ENCODE peak calls at places on chromosomes 12 and 14, in six cellular contexts. V is HCT116, L is HepG2, T is SK-N-SH, C is K562, E is GM12878. X is an unnamed sample.

GRCh38 chr12:47504775-47505446 is 200.9 kb downstream of the RPAP3 start:
- DNase-seq in E (no peak), V (no peak), T (no peak), L (no peak), C (no peak), X (no peak)

GRCh38 chr12:122994781-122995502 is 14.5 kb downstream of the ARL6IP4 start:
- DNase-seq in E (no peak), V (no peak), T (no peak), C (no peak), L (no peak), X (no peak)

GRCh38 chr12:25017336-25017735 is 68.4 kb upstream of the BCAT1 start:
- DNase-seq in L (no peak), T (no peak), C (no peak), V (no peak), E (no peak), X (no peak)

GRCh38 chr12:4858385-4858784 is 51.3 kb upstream of the KCNA1 start:
- DNase-seq in T (peak), V (no peak), L (peak), E (no peak), C (no peak), X (no peak)

GRCh38 chr12:72267974-72268373 is 4.2 kb upstream of the TRHDE start:
- DNase-seq in T (no peak), V (no peak), L (no peak), C (no peak), E (no peak), X (no peak)

GRCh38 chr14:63647696-63648410 is 6.2 kb upstream of the WDR89 start:
- DNase-seq in C (no peak), E (no peak), V (no peak), L (no peak), T (no peak), X (no peak)

GRCh38 chr12:122130150-122130549 is 43.9 kb downstream of the IL31 start:
- DNase-seq in L (no peak), T (no peak), C (no peak), E (no peak), V (peak), X (no peak)

GRCh38 chr12:123388948-123389559 is 5.1 kb downstream of the KMT5A start:
- DNase-seq in E (no peak), L (no peak), C (peak), T (peak), V (no peak), X (no peak)

GRCh38 chr12:75656650-75657049 is 145.2 kb upstream of the KRR1 start:
- DNase-seq in E (no peak), C (no peak), T (no peak), L (peak), V (peak), X (no peak)

GRCh38 chr12:115866909-115867525 is 410.5 kb downstream of the MED13L start:
- DNase-seq in E (no peak), T (peak), V (no peak), L (peak), C (no peak), X (peak)

GRCh38 chr14:93114068-93114710 is 1.5 kb downstream of the ITPK1 start:
- DNase-seq in C (no peak), E (no peak), T (no peak), V (no peak), L (no peak), X (no peak)

GRCh38 chr12:44618960-44619359 is 257.2 kb downstream of the NELL2 start:
- DNase-seq in C (no peak), E (no peak), V (no peak), L (no peak), T (no peak), X (no peak)

GRCh38 chr14:55846852-55847471 is 267.0 kb downstream of the KTN1 start:
- DNase-seq in L (no peak), E (no peak), C (no peak), V (no peak), T (no peak), X (no peak)

GRCh38 chr12:39368891-39369290 is 74.0 kb downstream of the KIF21A start:
- DNase-seq in V (no peak), T (no peak), C (no peak), L (no peak), E (no peak), X (no peak)

GRCh38 chr12:3061129-3061857 is 15.9 kb upstream of the TSPAN9 start:
- DNase-seq in E (no peak), V (no peak), C (no peak), T (no peak), L (no peak), X (no peak)

GRCh38 chr12:116559330-116560080 is at the start of gene MAP1LC3B2:
- DNase-seq in E (peak), C (peak), L (peak), V (peak), T (no peak), X (no peak)

GRCh38 chr14:104196461-104197180 is 58.2 kb downstream of the KIF26A start:
- DNase-seq in L (no peak), T (no peak), V (no peak), C (no peak), E (no peak), X (no peak)

GRCh38 chr12:131862994-131863710 is 31.3 kb upstream of the ULK1 start:
- DNase-seq in T (no peak), C (peak), L (no peak), E (no peak), V (no peak), X (no peak)

GRCh38 chr12:122961551-122962329 is 4.5 kb downstream of the ABCB9 start:
- DNase-seq in E (no peak), V (no peak), T (no peak), C (no peak), L (no peak), X (no peak)

GRCh38 chr12:88600272-88600671 is 20.0 kb upstream of the KITLG start:
- DNase-seq in E (no peak), V (no peak), L (no peak), C (no peak), T (no peak), X (no peak)

GRCh38 chr12:93802698-93803097 is 125.5 kb downstream of the CRADD start:
- DNase-seq in T (no peak), L (no peak), V (no peak), E (no peak), C (no peak), X (no peak)

GRCh38 chr14:76537912-76538647 is 162.1 kb downstream of the ESRRB start:
- DNase-seq in L (no peak), V (no peak), C (no peak), T (peak), E (no peak), X (no peak)

GRCh38 chr12:27998170-27999110 is 25.9 kb upstream of the PTHLH start:
- DNase-seq in V (no peak), E (no peak), T (no peak), C (no peak), L (no peak), X (no peak)

GRCh38 chr14:95901014-95901413 is 24.4 kb downstream of the TUNAR start:
- DNase-seq in V (no peak), L (no peak), E (no peak), C (no peak), T (no peak), X (no peak)

GRCh38 chr12:132264086-132265010 is 65.0 kb downstream of the GALNT9 start:
- DNase-seq in T (no peak), L (no peak), C (no peak), E (no peak), V (no peak), X (no peak)

GRCh38 chr12:116662612-116663144 is 75.2 kb downstream of the SPRING1 start:
- DNase-seq in V (no peak), L (peak), C (no peak), T (peak), E (no peak), X (no peak)

GRCh38 chr12:118760623-118761022 is 220.7 kb upstream of the SRRM4 start:
- DNase-seq in E (no peak), L (no peak), T (peak), V (no peak), C (no peak), X (no peak)

GRCh38 chr12:99039367-99040120 is 394.5 kb downstream of the APAF1 start:
- DNase-seq in V (no peak), T (no peak), L (no peak), E (no peak), C (no peak), X (no peak)

GRCh38 chr14:90545966-90546751 is 149.3 kb downstream of the CALM1 start:
- DNase-seq in V (no peak), T (peak), E (no peak), L (no peak), C (no peak), X (no peak)

DNA sequence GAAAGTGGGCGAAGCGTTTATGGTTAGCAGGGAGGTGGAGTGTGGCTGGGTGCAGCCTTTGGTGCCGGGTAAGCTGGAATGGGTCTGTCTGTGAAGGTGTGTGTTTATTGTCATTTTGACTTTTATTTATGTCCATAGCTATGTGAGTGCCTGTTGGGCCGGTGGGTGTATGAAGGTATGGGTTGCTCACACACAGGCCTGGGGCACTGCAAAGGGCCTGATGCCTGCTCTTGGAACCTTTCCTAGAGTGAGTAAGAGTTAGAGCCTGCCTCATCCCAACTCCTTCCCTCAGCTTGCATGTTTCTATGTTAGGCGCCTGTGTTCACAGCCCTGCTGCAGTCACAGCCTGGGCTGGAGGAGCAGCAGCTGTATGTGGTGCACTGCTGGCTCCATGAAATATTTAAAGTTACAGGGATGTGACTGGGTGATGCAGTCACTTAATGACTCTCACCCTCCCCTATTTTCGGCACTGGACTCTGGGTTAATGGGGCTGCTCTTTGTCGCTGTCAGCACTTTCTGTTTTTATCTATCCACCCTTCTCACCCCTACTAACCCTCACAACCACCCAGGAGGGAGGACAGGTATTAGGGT is 2.6 kb upstream of the PPP1R1A start:
- DNase-seq in E (no peak), T (no peak), V (no peak), L (no peak), C (no peak), X (no peak)
- H3K9ac ChIP-seq in E (no peak), T (no peak), V (no peak), L (no peak), C (no peak), X (no peak)

GRCh38 chr12:14950982-14951746 is 10.2 kb downstream of the ARHGDIB start:
- DNase-seq in C (no peak), L (peak), E (no peak), T (no peak), V (peak), X (peak)

GRCh38 chr12:14948672-14949071 is 10.3 kb upstream of the ERP27 start:
- DNase-seq in V (no peak), E (peak), L (no peak), T (no peak), C (no peak), X (peak)

GRCh38 chr12:14950421-14950820 is 11.0 kb downstream of the ARHGDIB start:
- DNase-seq in C (no peak), T (no peak), V (no peak), E (no peak), L (no peak), X (no peak)

GRCh38 chr12:14946856-14947255 is 8.5 kb upstream of the ERP27 start:
- DNase-seq in E (no peak), C (no peak), V (no peak), L (no peak), T (no peak), X (no peak)

GRCh38 chr12:14949631-14950030 is 11.3 kb upstream of the ERP27 start:
- DNase-seq in V (no peak), C (no peak), E (no peak), T (no peak), L (no peak), X (no peak)
- TF ChIP-seq YY1 in V (no peak), C (no peak), E (no peak), T (no peak), L (no peak), X (no peak)

GRCh38 chr12:106760184-106760531 is 14.3 kb upstream of the RIC8B start:
- DNase-seq in T (no peak), V (no peak), L (no peak), C (no peak), E (peak), X (peak)
- H3K9ac ChIP-seq in T (no peak), V (no peak), L (peak), C (no peak), E (peak), X (no peak)

DNA sequence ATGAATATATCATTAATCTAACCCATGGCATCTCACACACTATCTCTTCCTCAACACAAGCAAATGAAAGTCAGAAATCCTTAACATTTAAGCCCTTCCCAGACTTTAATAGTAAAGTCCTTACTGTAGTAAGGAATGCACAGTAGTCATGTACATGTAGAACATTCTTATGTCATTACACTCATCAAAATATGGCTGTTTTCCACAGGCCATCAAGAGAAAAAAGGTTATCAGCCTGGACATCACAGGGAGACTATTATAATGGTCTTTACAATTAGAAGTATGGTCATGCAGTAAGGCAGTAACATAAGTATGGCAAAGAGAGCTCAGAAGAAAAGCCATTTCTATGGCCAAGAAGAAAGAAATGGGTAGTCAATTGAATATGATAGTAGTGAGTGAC is 121.2 kb downstream of the SLC6A15 start:
- DNase-seq in E (no peak), L (no peak), V (no peak), C (no peak), T (no peak), X (no peak)
- TF ChIP-seq YY1 in E (no peak), L (no peak), V (no peak), C (no peak), T (no peak), X (no peak)

X was measured in NT2/D1.